ENCODE peak calls at places on chromosome 17, in nine cellular contexts. One of them, this sample, is unnamed.

GRCh38 chr17:27466748-27467375 is 10.6 kb downstream of the KSR1 start:
- DNase-seq in fibroblast of mammary gland: no peak
- DNase-seq in upper lobe of right lung: peak; percentile 73
- DNase-seq in body of pancreas: no peak
- DNase-seq in neural crest cell: no peak
- DNase-seq in esophagus muscularis mucosa: no peak
- DNase-seq in B cell: no peak
- DNase-seq in OCI-LY7: no peak
- DNase-seq in HFFc6: no peak
- DNase-seq in this sample: peak; percentile 80

GRCh38 chr17:31216053-31216751 is 80.8 kb downstream of the OMG start:
- DNase-seq in fibroblast of mammary gland: peak; percentile 83
- DNase-seq in upper lobe of right lung: no peak
- DNase-seq in body of pancreas: no peak
- DNase-seq in neural crest cell: no peak
- DNase-seq in esophagus muscularis mucosa: no peak
- DNase-seq in B cell: peak; percentile 46
- DNase-seq in OCI-LY7: peak; percentile 72
- DNase-seq in HFFc6: peak; percentile 94
- DNase-seq in this sample: peak; percentile 21

GRCh38 chr17:77453613-77454559 is 313.1 kb downstream of the SEC14L1 start:
- DNase-seq in fibroblast of mammary gland: no peak
- DNase-seq in upper lobe of right lung: no peak
- DNase-seq in body of pancreas: peak; percentile 68
- DNase-seq in neural crest cell: no peak
- DNase-seq in esophagus muscularis mucosa: no peak
- DNase-seq in B cell: no peak
- DNase-seq in OCI-LY7: peak; percentile 86
- DNase-seq in HFFc6: no peak
- DNase-seq in this sample: peak; percentile 64

GRCh38 chr17:49699967-49700575 is 7.7 kb downstream of the SLC35B1 start:
- DNase-seq in fibroblast of mammary gland: no peak
- DNase-seq in upper lobe of right lung: no peak
- DNase-seq in body of pancreas: no peak
- DNase-seq in neural crest cell: no peak
- DNase-seq in esophagus muscularis mucosa: no peak
- DNase-seq in B cell: no peak
- DNase-seq in OCI-LY7: no peak
- DNase-seq in HFFc6: no peak
- DNase-seq in this sample: no peak

GRCh38 chr17:17156511-17156910 is 49.6 kb downstream of the PLD6 start:
- DNase-seq in fibroblast of mammary gland: peak; percentile 82
- DNase-seq in upper lobe of right lung: no peak
- DNase-seq in body of pancreas: no peak
- DNase-seq in neural crest cell: no peak
- DNase-seq in esophagus muscularis mucosa: no peak
- DNase-seq in B cell: no peak
- DNase-seq in OCI-LY7: no peak
- DNase-seq in HFFc6: peak; percentile 24
- DNase-seq in this sample: no peak

GRCh38 chr17:19310151-19310550 is 52.4 kb downstream of the B9D1 start:
- DNase-seq in fibroblast of mammary gland: no peak
- DNase-seq in upper lobe of right lung: peak; percentile 13
- DNase-seq in body of pancreas: no peak
- DNase-seq in neural crest cell: no peak
- DNase-seq in esophagus muscularis mucosa: no peak
- DNase-seq in B cell: no peak
- DNase-seq in OCI-LY7: no peak
- DNase-seq in HFFc6: no peak
- DNase-seq in this sample: no peak

GRCh38 chr17:76384987-76385891 is 830 bp downstream of the SPHK1 start:
- DNase-seq in fibroblast of mammary gland: peak; percentile 90
- DNase-seq in upper lobe of right lung: peak; percentile 74
- DNase-seq in body of pancreas: peak; percentile 50
- DNase-seq in neural crest cell: peak; percentile 26
- DNase-seq in esophagus muscularis mucosa: no peak
- DNase-seq in B cell: no peak
- DNase-seq in OCI-LY7: no peak
- DNase-seq in HFFc6: peak; percentile 70
- DNase-seq in this sample: no peak

GRCh38 chr17:2170023-2170422 is 115.1 kb downstream of the HIC1 start:
- DNase-seq in fibroblast of mammary gland: no peak
- DNase-seq in upper lobe of right lung: no peak
- DNase-seq in body of pancreas: no peak
- DNase-seq in neural crest cell: no peak
- DNase-seq in esophagus muscularis mucosa: no peak
- DNase-seq in B cell: peak; percentile 43
- DNase-seq in OCI-LY7: peak; percentile 43
- DNase-seq in HFFc6: no peak
- DNase-seq in this sample: peak; percentile 64

GRCh38 chr17:32479074-32479617 is 7.6 kb upstream of the CDK5R1 start:
- DNase-seq in fibroblast of mammary gland: no peak
- DNase-seq in upper lobe of right lung: no peak
- DNase-seq in body of pancreas: no peak
- DNase-seq in neural crest cell: no peak
- DNase-seq in esophagus muscularis mucosa: no peak
- DNase-seq in B cell: no peak
- DNase-seq in OCI-LY7: no peak
- DNase-seq in HFFc6: no peak
- DNase-seq in this sample: no peak

GRCh38 chr17:65332375-65332774 is 195.2 kb downstream of the RGS9 start:
- DNase-seq in fibroblast of mammary gland: peak; percentile 61
- DNase-seq in upper lobe of right lung: no peak
- DNase-seq in body of pancreas: no peak
- DNase-seq in neural crest cell: no peak
- DNase-seq in esophagus muscularis mucosa: no peak
- DNase-seq in B cell: no peak
- DNase-seq in OCI-LY7: no peak
- DNase-seq in HFFc6: peak; percentile 55
- DNase-seq in this sample: no peak

GRCh38 chr17:56707312-56708219 is 114.1 kb downstream of the NOG start:
- DNase-seq in fibroblast of mammary gland: no peak
- DNase-seq in upper lobe of right lung: no peak
- DNase-seq in body of pancreas: no peak
- DNase-seq in neural crest cell: no peak
- DNase-seq in esophagus muscularis mucosa: no peak
- DNase-seq in B cell: no peak
- DNase-seq in OCI-LY7: no peak
- DNase-seq in HFFc6: no peak
- DNase-seq in this sample: no peak

GRCh38 chr17:76523084-76524037 is 14.1 kb downstream of the CYGB start:
- DNase-seq in fibroblast of mammary gland: peak; percentile 57
- DNase-seq in upper lobe of right lung: peak; percentile 90
- DNase-seq in body of pancreas: peak; percentile 71
- DNase-seq in neural crest cell: peak; percentile 77
- DNase-seq in esophagus muscularis mucosa: no peak
- DNase-seq in B cell: peak; percentile 90
- DNase-seq in OCI-LY7: peak; percentile 85
- DNase-seq in HFFc6: peak; percentile 26
- DNase-seq in this sample: peak; percentile 89

GRCh38 chr17:50266384-50267073 is 7.7 kb upstream of the TMEM92 start:
- DNase-seq in fibroblast of mammary gland: peak; percentile 90
- DNase-seq in upper lobe of right lung: peak; percentile 84
- DNase-seq in body of pancreas: peak; percentile 68
- DNase-seq in neural crest cell: no peak
- DNase-seq in esophagus muscularis mucosa: no peak
- DNase-seq in B cell: no peak
- DNase-seq in OCI-LY7: no peak
- DNase-seq in HFFc6: peak; percentile 75
- DNase-seq in this sample: no peak

GRCh38 chr17:63222655-63223054 is 223.5 kb downstream of the CYB561 start:
- DNase-seq in fibroblast of mammary gland: peak; percentile 57
- DNase-seq in upper lobe of right lung: no peak
- DNase-seq in body of pancreas: no peak
- DNase-seq in neural crest cell: no peak
- DNase-seq in esophagus muscularis mucosa: no peak
- DNase-seq in B cell: no peak
- DNase-seq in OCI-LY7: no peak
- DNase-seq in HFFc6: no peak
- DNase-seq in this sample: no peak

GRCh38 chr17:63223212-63223911 is 222.7 kb downstream of the CYB561 start:
- DNase-seq in fibroblast of mammary gland: no peak
- DNase-seq in upper lobe of right lung: no peak
- DNase-seq in body of pancreas: no peak
- DNase-seq in neural crest cell: no peak
- DNase-seq in esophagus muscularis mucosa: no peak
- DNase-seq in B cell: no peak
- DNase-seq in OCI-LY7: no peak
- DNase-seq in HFFc6: no peak
- DNase-seq in this sample: no peak

GRCh38 chr17:63221941-63222340 is 224.2 kb downstream of the CYB561 start:
- DNase-seq in fibroblast of mammary gland: no peak
- DNase-seq in upper lobe of right lung: no peak
- DNase-seq in body of pancreas: no peak
- DNase-seq in neural crest cell: no peak
- DNase-seq in esophagus muscularis mucosa: no peak
- DNase-seq in B cell: no peak
- DNase-seq in OCI-LY7: no peak
- DNase-seq in HFFc6: no peak
- DNase-seq in this sample: no peak

GRCh38 chr17:63224644-63225043 is 221.5 kb downstream of the CYB561 start:
- DNase-seq in fibroblast of mammary gland: peak; percentile 16
- DNase-seq in upper lobe of right lung: no peak
- DNase-seq in body of pancreas: no peak
- DNase-seq in neural crest cell: no peak
- DNase-seq in esophagus muscularis mucosa: no peak
- DNase-seq in B cell: no peak
- DNase-seq in OCI-LY7: no peak
- DNase-seq in HFFc6: no peak
- DNase-seq in this sample: no peak
- TF ChIP-seq CTCF in fibroblast of mammary gland: no peak
- TF ChIP-seq CTCF in upper lobe of right lung: no peak
- TF ChIP-seq CTCF in body of pancreas: no peak
- TF ChIP-seq CTCF in neural crest cell: no peak
- TF ChIP-seq CTCF in esophagus muscularis mucosa: no peak
- TF ChIP-seq CTCF in B cell: no peak
- TF ChIP-seq CTCF in OCI-LY7: no peak
- TF ChIP-seq CTCF in HFFc6: no peak
- TF ChIP-seq CTCF in this sample: no peak

DNA sequence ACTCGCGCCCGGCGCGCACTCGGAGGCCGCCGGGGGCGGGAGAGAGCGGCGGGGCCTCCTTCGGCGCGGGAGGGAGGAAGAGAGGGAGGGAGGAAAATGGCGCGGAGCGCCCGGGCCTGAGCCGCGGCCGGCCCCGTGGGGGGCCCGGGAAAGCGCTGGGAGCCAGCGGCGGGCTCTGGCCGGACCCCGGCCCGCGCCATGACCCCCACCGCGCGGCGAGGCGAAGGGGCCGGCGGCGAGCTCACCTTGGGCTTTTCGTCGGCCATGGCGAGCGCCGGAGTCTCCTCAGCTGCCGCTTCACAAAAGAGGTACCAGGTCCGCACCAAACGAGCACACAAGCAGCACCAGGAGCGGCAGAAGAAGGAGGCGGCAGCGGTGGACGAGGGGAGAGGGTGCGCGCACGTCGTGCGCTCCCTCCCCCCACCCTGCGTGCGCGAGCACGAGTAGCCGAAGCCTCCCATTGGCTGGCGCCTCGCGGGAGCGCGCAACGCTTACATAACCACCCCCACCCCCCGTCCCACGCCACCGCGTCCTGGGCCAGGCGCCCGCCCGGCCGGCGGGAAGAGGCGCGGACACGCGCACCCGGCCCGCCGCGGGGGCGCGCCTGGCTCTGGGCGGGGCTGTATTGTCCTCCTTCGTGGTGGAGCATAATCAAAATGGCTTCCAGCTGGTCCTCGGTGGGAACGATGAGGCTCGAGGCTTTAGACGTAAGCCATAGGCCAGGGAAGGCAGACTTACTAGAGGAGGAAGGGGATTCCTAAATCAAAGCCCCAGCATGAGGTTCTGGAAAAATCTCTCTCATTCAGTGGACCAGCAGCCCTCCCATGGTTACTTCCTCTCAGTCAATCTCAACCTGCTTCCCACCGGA is at the start of gene SUMO2:
- DNase-seq in fibroblast of mammary gland: peak; percentile 93
- DNase-seq in upper lobe of right lung: peak; percentile 97
- DNase-seq in body of pancreas: peak; percentile 95
- DNase-seq in neural crest cell: peak; percentile 92
- DNase-seq in esophagus muscularis mucosa: peak; percentile 99
- DNase-seq in B cell: peak; percentile 100
- DNase-seq in OCI-LY7: peak; percentile 100
- DNase-seq in HFFc6: peak; percentile 81
- DNase-seq in this sample: peak; percentile 99
- TF ChIP-seq CTCF in fibroblast of mammary gland: no peak
- TF ChIP-seq CTCF in upper lobe of right lung: no peak
- TF ChIP-seq CTCF in body of pancreas: peak; percentile 55
- TF ChIP-seq CTCF in neural crest cell: peak; percentile 40
- TF ChIP-seq CTCF in esophagus muscularis mucosa: no peak
- TF ChIP-seq CTCF in B cell: no peak
- TF ChIP-seq CTCF in OCI-LY7: peak; percentile 41
- TF ChIP-seq CTCF in HFFc6: peak; percentile 66
- TF ChIP-seq CTCF in this sample: no peak

GRCh38 chr17:73956595-73957465 is 246.6 kb upstream of the RPL38 start:
- DNase-seq in fibroblast of mammary gland: peak; percentile 51
- DNase-seq in upper lobe of right lung: peak; percentile 70
- DNase-seq in body of pancreas: peak; percentile 69
- DNase-seq in neural crest cell: peak; percentile 82
- DNase-seq in esophagus muscularis mucosa: no peak
- DNase-seq in B cell: peak; percentile 45
- DNase-seq in OCI-LY7: peak; percentile 68
- DNase-seq in HFFc6: no peak
- DNase-seq in this sample: peak; percentile 70
- TF ChIP-seq CTCF in fibroblast of mammary gland: peak; percentile 68
- TF ChIP-seq CTCF in upper lobe of right lung: peak; percentile 54
- TF ChIP-seq CTCF in body of pancreas: peak; percentile 75
- TF ChIP-seq CTCF in neural crest cell: peak; percentile 74
- TF ChIP-seq CTCF in esophagus muscularis mucosa: no peak
- TF ChIP-seq CTCF in B cell: peak; percentile 62
- TF ChIP-seq CTCF in OCI-LY7: peak; percentile 90
- TF ChIP-seq CTCF in HFFc6: peak; percentile 12
- TF ChIP-seq CTCF in this sample: peak; percentile 49

GRCh38 chr17:28898261-28898955 is 875 bp upstream of the FLOT2 start:
- DNase-seq in fibroblast of mammary gland: no peak
- DNase-seq in upper lobe of right lung: peak; percentile 54
- DNase-seq in body of pancreas: no peak
- DNase-seq in neural crest cell: no peak
- DNase-seq in esophagus muscularis mucosa: no peak
- DNase-seq in B cell: no peak
- DNase-seq in OCI-LY7: no peak
- DNase-seq in HFFc6: no peak
- DNase-seq in this sample: no peak

GRCh38 chr17:28896491-28896883 is 1.0 kb downstream of the FLOT2 start:
- DNase-seq in fibroblast of mammary gland: no peak
- DNase-seq in upper lobe of right lung: no peak
- DNase-seq in body of pancreas: no peak
- DNase-seq in neural crest cell: no peak
- DNase-seq in esophagus muscularis mucosa: no peak
- DNase-seq in B cell: no peak
- DNase-seq in OCI-LY7: no peak
- DNase-seq in HFFc6: no peak
- DNase-seq in this sample: no peak

GRCh38 chr17:28895794-28896447 is 1.6 kb downstream of the FLOT2 start:
- DNase-seq in fibroblast of mammary gland: no peak
- DNase-seq in upper lobe of right lung: peak; percentile 38
- DNase-seq in body of pancreas: no peak
- DNase-seq in neural crest cell: no peak
- DNase-seq in esophagus muscularis mucosa: no peak
- DNase-seq in B cell: no peak
- DNase-seq in OCI-LY7: peak; percentile 38
- DNase-seq in HFFc6: no peak
- DNase-seq in this sample: no peak

GRCh38 chr17:28897769-28898259 is 281 bp upstream of the FLOT2 start:
- DNase-seq in fibroblast of mammary gland: no peak
- DNase-seq in upper lobe of right lung: no peak
- DNase-seq in body of pancreas: no peak
- DNase-seq in neural crest cell: no peak
- DNase-seq in esophagus muscularis mucosa: no peak
- DNase-seq in B cell: no peak
- DNase-seq in OCI-LY7: no peak
- DNase-seq in HFFc6: no peak
- DNase-seq in this sample: no peak

GRCh38 chr17:28896884-28897768 is at the start of gene FLOT2:
- DNase-seq in fibroblast of mammary gland: peak; percentile 47
- DNase-seq in upper lobe of right lung: peak; percentile 89
- DNase-seq in body of pancreas: peak; percentile 61
- DNase-seq in neural crest cell: peak; percentile 53
- DNase-seq in esophagus muscularis mucosa: peak; percentile 93
- DNase-seq in B cell: peak; percentile 66
- DNase-seq in OCI-LY7: peak; percentile 75
- DNase-seq in HFFc6: peak; percentile 19
- DNase-seq in this sample: peak; percentile 56
- TF ChIP-seq CTCF in fibroblast of mammary gland: peak; percentile 15
- TF ChIP-seq CTCF in upper lobe of right lung: peak; percentile 29
- TF ChIP-seq CTCF in body of pancreas: peak; percentile 48
- TF ChIP-seq CTCF in neural crest cell: peak; percentile 37
- TF ChIP-seq CTCF in esophagus muscularis mucosa: peak; percentile 14
- TF ChIP-seq CTCF in B cell: peak; percentile 57
- TF ChIP-seq CTCF in OCI-LY7: peak; percentile 27
- TF ChIP-seq CTCF in HFFc6: peak; percentile 66
- TF ChIP-seq CTCF in this sample: no peak

This sample was measured in GM10248.